ENCODE peak calls at places on chromosome 4, in nine cellular contexts. J is foreskin fibroblast, R is thoracic aorta, F is AG04449, K is glutamatergic neuron, A is B cell, G is body of pancreas, D is HFFc6, M is GM12878. H is an unnamed sample.

GRCh38 chr4:13766722-13767495 is 139.4 kb upstream of the BOD1L1 start:
- DNase-seq in J (peak; percentile 36), R (no peak), F (no peak), K (no peak), A (no peak), G (no peak), D (no peak), M (no peak), H (no peak)

GRCh38 chr4:116018831-116019230 is 905.4 kb upstream of the NDST4 start:
- DNase-seq in J (no peak), R (no peak), F (no peak), K (no peak), A (no peak), G (no peak), D (no peak), M (no peak), H (no peak)

GRCh38 chr4:7186516-7187296 is 5.6 kb upstream of the SORCS2 start:
- DNase-seq in J (no peak), R (no peak), F (no peak), K (no peak), A (no peak), G (no peak), D (no peak), M (no peak), H (no peak)

GRCh38 chr4:98828801-98829200 is 100.1 kb downstream of the EIF4E start:
- DNase-seq in J (peak; percentile 18), R (no peak), F (no peak), K (no peak), A (no peak), G (no peak), D (peak; percentile 23), M (no peak), H (no peak)

GRCh38 chr4:185931986-185932385 is 120.0 kb upstream of the SORBS2 start:
- DNase-seq in J (no peak), R (no peak), F (no peak), K (no peak), A (no peak), G (no peak), D (no peak), M (no peak), H (no peak)

GRCh38 chr4:54318904-54319303 is 89.8 kb downstream of the PDGFRA start:
- DNase-seq in J (peak; percentile 55), R (no peak), F (peak; percentile 34), K (no peak), A (peak; percentile 36), G (peak; percentile 21), D (peak; percentile 16), M (no peak), H (peak; percentile 18)

GRCh38 chr4:107083-107443 is 17.2 kb upstream of the ZNF718 start:
- DNase-seq in J (no peak), R (no peak), F (no peak), K (no peak), A (no peak), G (no peak), D (no peak), M (no peak), H (no peak)

GRCh38 chr4:54566608-54567007 is 91.1 kb upstream of the KIT start:
- DNase-seq in J (no peak), R (no peak), F (no peak), K (no peak), A (no peak), G (no peak), D (no peak), M (no peak), H (no peak)

GRCh38 chr4:24473309-24473721 is 111.0 kb downstream of the DHX15 start:
- DNase-seq in J (peak; percentile 72), R (no peak), F (no peak), K (no peak), A (no peak), G (peak; percentile 30), D (peak; percentile 39), M (no peak), H (no peak)

GRCh38 chr4:38832624-38833528 is 23.7 kb downstream of the TLR6 start:
- DNase-seq in J (no peak), R (no peak), F (no peak), K (no peak), A (no peak), G (no peak), D (no peak), M (no peak), H (no peak)

GRCh38 chr4:123257563-123257962 is 139.0 kb upstream of the SPRY1 start:
- DNase-seq in J (no peak), R (no peak), F (no peak), K (no peak), A (no peak), G (no peak), D (no peak), M (no peak), H (no peak)

GRCh38 chr4:183686461-183686860 is 27.4 kb downstream of the TRAPPC11 start:
- DNase-seq in J (no peak), R (no peak), F (no peak), K (no peak), A (no peak), G (no peak), D (no peak), M (no peak), H (no peak)

GRCh38 chr4:163493643-163494359 is 689 bp upstream of the TMA16 start:
- DNase-seq in J (no peak), R (no peak), F (no peak), K (no peak), A (peak; percentile 29), G (no peak), D (no peak), M (no peak), H (no peak)

GRCh38 chr4:90121961-90122748 is 5.0 kb upstream of the CCSER1 start:
- DNase-seq in J (no peak), R (no peak), F (no peak), K (no peak), A (no peak), G (no peak), D (no peak), M (no peak), H (no peak)

GRCh38 chr4:10082459-10083272 is 33.9 kb downstream of the WDR1 start:
- DNase-seq in J (no peak), R (no peak), F (no peak), K (peak; percentile 8), A (peak; percentile 26), G (peak; percentile 3), D (no peak), M (no peak), H (no peak)

GRCh38 chr4:88792821-88793220 is 95.2 kb upstream of the NAP1L5 start:
- DNase-seq in J (peak; percentile 47), R (no peak), F (no peak), K (no peak), A (no peak), G (no peak), D (peak; percentile 29), M (no peak), H (no peak)

GRCh38 chr4:127732623-127733199 is 2.5 kb downstream of the SLC25A31 start:
- DNase-seq in J (peak; percentile 63), R (no peak), F (peak; percentile 4), K (no peak), A (peak; percentile 14), G (no peak), D (peak; percentile 28), M (peak; percentile 12), H (no peak)
- TF ChIP-seq CTCF in J (peak; percentile 48), R (peak; percentile 60), F (peak; percentile 17), K (peak; percentile 9), A (peak; percentile 9), G (peak; percentile 63), D (peak; percentile 78), M (peak; percentile 73), H (peak; percentile 79)

GRCh38 chr4:149031399-149031798 is 589.2 kb upstream of the NR3C2 start:
- DNase-seq in J (peak; percentile 8), R (no peak), F (no peak), K (no peak), A (no peak), G (peak; percentile 15), D (no peak), M (no peak), H (no peak)
- TF ChIP-seq CTCF in J (no peak), R (no peak), F (no peak), K (no peak), A (peak; percentile 36), G (peak; percentile 70), D (peak; percentile 57), M (peak; percentile 41), H (peak; percentile 64)

GRCh38 chr4:68905598-68906237 is 45.9 kb downstream of the UGT2A3 start:
- DNase-seq in J (no peak), R (no peak), F (no peak), K (no peak), A (no peak), G (peak; percentile 51), D (no peak), M (no peak), H (no peak)

GRCh38 chr4:68906238-68907137 is 45.1 kb downstream of the UGT2A3 start:
- DNase-seq in J (no peak), R (no peak), F (no peak), K (no peak), A (no peak), G (peak; percentile 49), D (no peak), M (no peak), H (no peak)

GRCh38 chr4:68907230-68907629 is 44.4 kb downstream of the UGT2A3 start:
- DNase-seq in J (no peak), R (no peak), F (no peak), K (no peak), A (no peak), G (no peak), D (no peak), M (no peak), H (no peak)

GRCh38 chr4:68907788-68908700 is 43.6 kb downstream of the UGT2A3 start:
- DNase-seq in J (no peak), R (no peak), F (no peak), K (no peak), A (no peak), G (no peak), D (no peak), M (no peak), H (no peak)

DNA sequence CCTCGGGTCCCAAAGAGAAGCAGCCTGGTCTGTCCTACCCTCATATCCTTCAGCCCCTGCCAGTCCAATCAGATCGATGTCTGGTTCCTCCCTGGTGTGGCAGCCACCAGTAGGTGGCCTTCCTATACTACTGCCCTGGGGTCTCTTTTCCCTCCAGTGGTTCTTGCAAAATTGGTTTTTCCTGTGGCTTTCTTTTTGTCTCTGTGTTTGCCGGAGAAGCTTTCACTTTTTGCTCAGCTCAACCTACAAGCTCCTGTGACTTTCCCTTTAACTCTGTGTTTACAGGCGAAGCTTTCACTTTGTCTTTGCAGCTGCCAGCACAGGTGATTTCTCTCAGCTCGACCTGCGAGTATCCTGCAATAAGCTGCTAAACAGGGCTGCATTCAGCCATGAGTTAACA is 46.8 kb downstream of the UGT2A3 start:
- DNase-seq in J (no peak), R (no peak), F (no peak), K (no peak), A (no peak), G (peak; percentile 68), D (no peak), M (peak; percentile 21), H (no peak)
- TF ChIP-seq CTCF in J (no peak), R (no peak), F (no peak), K (no peak), A (no peak), G (peak; percentile 53), D (no peak), M (peak; percentile 36), H (peak; percentile 47)

DNA sequence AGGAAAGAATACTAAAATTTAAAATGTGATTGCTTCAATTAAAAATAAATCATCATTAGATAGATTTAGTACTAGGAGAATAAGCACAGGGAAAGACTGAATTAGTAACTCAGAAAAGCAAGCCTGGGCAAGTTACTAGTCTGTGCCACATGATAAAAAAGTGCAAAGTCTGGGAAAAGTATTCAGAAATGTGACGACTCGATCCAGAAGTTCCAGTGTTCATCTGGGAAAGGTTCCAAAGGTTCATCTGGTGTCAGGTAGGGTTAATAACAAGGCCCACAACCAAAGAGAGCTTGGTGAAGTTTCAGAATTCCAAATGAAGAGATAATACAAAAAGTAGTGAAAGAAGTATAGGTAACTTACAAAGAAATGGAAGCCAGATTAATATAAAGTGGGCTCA is 78.3 kb upstream of the ARSJ start:
- DNase-seq in J (no peak), R (no peak), F (no peak), K (no peak), A (no peak), G (no peak), D (no peak), M (no peak), H (no peak)
- TF ChIP-seq CTCF in J (no peak), R (no peak), F (no peak), K (no peak), A (no peak), G (no peak), D (no peak), M (no peak), H (no peak)

H was measured in neural crest cell.